ENCODE peak calls at places on chromosomes 2 and 18, in four cellular contexts. One of them, this sample, is unnamed.

GRCh38 chr2:29446852-29447251 is 331.6 kb downstream of the CLIP4 start:
- DNase-seq in tibial nerve: no peak
- DNase-seq in prostate gland: no peak
- DNase-seq in AG04450: no peak
- DNase-seq in this sample: no peak

GRCh38 chr2:63056309-63057065 is 5.9 kb downstream of the OTX1 start:
- DNase-seq in tibial nerve: no peak
- DNase-seq in AG04450: no peak
- DNase-seq in prostate gland: no peak
- DNase-seq in this sample: no peak

GRCh38 chr2:112674229-112674628 is 28.5 kb downstream of the SLC20A1 start:
- DNase-seq in AG04450: no peak
- DNase-seq in prostate gland: peak
- DNase-seq in tibial nerve: peak
- DNase-seq in this sample: no peak

GRCh38 chr2:63052411-63053234 is 2.0 kb downstream of the OTX1 start:
- DNase-seq in AG04450: no peak
- DNase-seq in tibial nerve: no peak
- DNase-seq in prostate gland: no peak
- DNase-seq in this sample: no peak

GRCh38 chr2:151410485-151410833 is 757 bp downstream of the RIF1 start:
- DNase-seq in tibial nerve: peak
- DNase-seq in AG04450: no peak
- DNase-seq in prostate gland: peak
- DNase-seq in this sample: peak

GRCh38 chr18:37019157-37019571 is 190.2 kb downstream of the KIAA1328 start:
- DNase-seq in AG04450: no peak
- DNase-seq in prostate gland: no peak
- DNase-seq in tibial nerve: no peak
- DNase-seq in this sample: no peak

GRCh38 chr2:15941970-15942710 is 1.8 kb downstream of the MYCN start:
- DNase-seq in AG04450: no peak
- DNase-seq in tibial nerve: no peak
- DNase-seq in prostate gland: no peak
- DNase-seq in this sample: no peak

GRCh38 chr2:60838481-60838880 is 42.9 kb upstream of the REL start:
- DNase-seq in prostate gland: no peak
- DNase-seq in AG04450: no peak
- DNase-seq in tibial nerve: no peak
- DNase-seq in this sample: no peak

GRCh38 chr2:191244350-191244749 is 854 bp upstream of the MYO1B start:
- DNase-seq in tibial nerve: no peak
- DNase-seq in prostate gland: no peak
- DNase-seq in AG04450: no peak
- DNase-seq in this sample: no peak

GRCh38 chr2:149955201-149955600 is 367.6 kb upstream of the MMADHC start:
- DNase-seq in tibial nerve: no peak
- DNase-seq in AG04450: no peak
- DNase-seq in prostate gland: no peak
- DNase-seq in this sample: no peak

GRCh38 chr18:58495634-58496033 is 133.3 kb downstream of the ALPK2 start:
- DNase-seq in AG04450: no peak
- DNase-seq in prostate gland: no peak
- DNase-seq in tibial nerve: no peak
- DNase-seq in this sample: no peak

GRCh38 chr2:29012211-29012681 is 31.1 kb downstream of the TOGARAM2 start:
- DNase-seq in AG04450: no peak
- DNase-seq in prostate gland: no peak
- DNase-seq in tibial nerve: no peak
- DNase-seq in this sample: no peak

GRCh38 chr18:1505856-1506255 is 601.2 kb downstream of the ADCYAP1 start:
- DNase-seq in prostate gland: no peak
- DNase-seq in AG04450: no peak
- DNase-seq in tibial nerve: no peak
- DNase-seq in this sample: no peak

GRCh38 chr2:43082111-43082877 is 144.1 kb downstream of the ZFP36L2 start:
- DNase-seq in AG04450: no peak
- DNase-seq in tibial nerve: peak
- DNase-seq in prostate gland: no peak
- DNase-seq in this sample: no peak

GRCh38 chr2:150586858-150587257 is 99.4 kb upstream of the RND3 start:
- DNase-seq in AG04450: no peak
- DNase-seq in prostate gland: no peak
- DNase-seq in tibial nerve: no peak
- DNase-seq in this sample: no peak

GRCh38 chr2:160918909-160919503 is 241.2 kb upstream of the TANK start:
- DNase-seq in prostate gland: peak
- DNase-seq in AG04450: no peak
- DNase-seq in tibial nerve: peak
- DNase-seq in this sample: peak

GRCh38 chr2:96110621-96111256 is 5.6 kb downstream of the ADRA2B start:
- DNase-seq in prostate gland: no peak
- DNase-seq in AG04450: no peak
- DNase-seq in tibial nerve: no peak
- DNase-seq in this sample: no peak

GRCh38 chr18:37320320-37320719 is 245.3 kb downstream of the CELF4 start:
- DNase-seq in AG04450: no peak
- DNase-seq in tibial nerve: no peak
- DNase-seq in prostate gland: no peak
- DNase-seq in this sample: no peak

GRCh38 chr2:64210816-64211215 is 66.6 kb upstream of the PELI1 start:
- DNase-seq in AG04450: no peak
- DNase-seq in prostate gland: peak
- DNase-seq in tibial nerve: no peak
- DNase-seq in this sample: no peak

GRCh38 chr18:52288403-52289004 is 51.5 kb upstream of the DCC start:
- DNase-seq in tibial nerve: no peak
- DNase-seq in AG04450: no peak
- DNase-seq in prostate gland: no peak
- DNase-seq in this sample: no peak

GRCh38 chr2:23843051-23843976 is 83.6 kb downstream of the ATAD2B start:
- DNase-seq in AG04450: no peak
- DNase-seq in prostate gland: no peak
- DNase-seq in tibial nerve: no peak
- DNase-seq in this sample: no peak

GRCh38 chr2:168355779-168356178 is 100.3 kb upstream of the CERS6 start:
- DNase-seq in AG04450: no peak
- DNase-seq in tibial nerve: no peak
- DNase-seq in prostate gland: no peak
- DNase-seq in this sample: no peak

GRCh38 chr18:47100214-47100831 is 50.0 kb downstream of the HDHD2 start:
- DNase-seq in AG04450: peak
- DNase-seq in prostate gland: peak
- DNase-seq in tibial nerve: peak
- DNase-seq in this sample: peak

GRCh38 chr2:73370348-73370747 is 15.3 kb upstream of the ALMS1 start:
- DNase-seq in AG04450: no peak
- DNase-seq in tibial nerve: no peak
- DNase-seq in prostate gland: no peak
- DNase-seq in this sample: no peak

GRCh38 chr18:77147418-77147852 is 14.9 kb upstream of the MBP start:
- DNase-seq in tibial nerve: no peak
- DNase-seq in prostate gland: no peak
- DNase-seq in AG04450: no peak
- DNase-seq in this sample: no peak

GRCh38 chr2:125667630-125668029 is 988.3 kb upstream of the GYPC start:
- DNase-seq in tibial nerve: no peak
- DNase-seq in prostate gland: no peak
- DNase-seq in AG04450: no peak
- DNase-seq in this sample: no peak

GRCh38 chr2:42288811-42289210 is 72.2 kb downstream of the COX7A2L start:
- DNase-seq in prostate gland: no peak
- DNase-seq in AG04450: no peak
- DNase-seq in tibial nerve: no peak
- DNase-seq in this sample: no peak

GRCh38 chr2:37459095-37459981 is 114.9 kb downstream of the QPCT start:
- DNase-seq in tibial nerve: no peak
- DNase-seq in prostate gland: no peak
- DNase-seq in AG04450: peak
- DNase-seq in this sample: no peak

GRCh38 chr2:85409719-85410583 is at the start of gene CAPG:
- DNase-seq in prostate gland: peak
- DNase-seq in tibial nerve: no peak
- DNase-seq in AG04450: no peak
- DNase-seq in this sample: no peak

GRCh38 chr2:144405313-144405710 is 114.6 kb downstream of the ZEB2 start:
- DNase-seq in tibial nerve: no peak
- DNase-seq in AG04450: no peak
- DNase-seq in prostate gland: no peak
- DNase-seq in this sample: no peak

GRCh38 chr2:206158563-206159345 is 490 bp downstream of the NDUFS1 start:
- DNase-seq in tibial nerve: no peak
- DNase-seq in AG04450: no peak
- DNase-seq in prostate gland: no peak
- DNase-seq in this sample: peak

GRCh38 chr2:127561371-127561770 is 25.9 kb downstream of the MYO7B start:
- DNase-seq in prostate gland: no peak
- DNase-seq in AG04450: no peak
- DNase-seq in tibial nerve: no peak
- DNase-seq in this sample: no peak

GRCh38 chr2:200744252-200744651 is 67.5 kb upstream of the BZW1 start:
- DNase-seq in prostate gland: no peak
- DNase-seq in AG04450: no peak
- DNase-seq in tibial nerve: no peak
- DNase-seq in this sample: no peak

GRCh38 chr2:88187038-88187676 is 17.0 kb downstream of the THNSL2 start:
- DNase-seq in prostate gland: peak
- DNase-seq in tibial nerve: peak
- DNase-seq in AG04450: no peak
- DNase-seq in this sample: peak

GRCh38 chr2:230129343-230129742 is 60.6 kb upstream of the SLC16A14 start:
- DNase-seq in tibial nerve: no peak
- DNase-seq in AG04450: no peak
- DNase-seq in prostate gland: no peak
- DNase-seq in this sample: no peak

GRCh38 chr18:33596178-33596854 is 18.3 kb downstream of the ASXL3 start:
- DNase-seq in tibial nerve: no peak
- DNase-seq in prostate gland: no peak
- DNase-seq in AG04450: no peak
- DNase-seq in this sample: no peak

GRCh38 chr2:70248810-70249438 is 496 bp upstream of the TIA1 start:
- DNase-seq in prostate gland: peak
- DNase-seq in tibial nerve: peak
- DNase-seq in AG04450: no peak
- DNase-seq in this sample: no peak

GRCh38 chr2:31688282-31688681 is 107.5 kb upstream of the SRD5A2 start:
- DNase-seq in AG04450: no peak
- DNase-seq in tibial nerve: no peak
- DNase-seq in prostate gland: no peak
- DNase-seq in this sample: no peak

GRCh38 chr18:54950221-54950620 is 9.0 kb downstream of the CCDC68 start:
- DNase-seq in prostate gland: no peak
- DNase-seq in AG04450: no peak
- DNase-seq in tibial nerve: no peak
- DNase-seq in this sample: no peak

GRCh38 chr2:38966006-38966405 is 76.3 kb downstream of the ARHGEF33 start:
- DNase-seq in AG04450: no peak
- DNase-seq in prostate gland: no peak
- DNase-seq in tibial nerve: no peak
- DNase-seq in this sample: no peak

GRCh38 chr2:38960609-38961320 is 71.1 kb downstream of the ARHGEF33 start:
- DNase-seq in AG04450: no peak
- DNase-seq in tibial nerve: no peak
- DNase-seq in prostate gland: no peak
- DNase-seq in this sample: no peak

GRCh38 chr2:38959464-38959863 is 69.8 kb downstream of the ARHGEF33 start:
- DNase-seq in tibial nerve: no peak
- DNase-seq in AG04450: no peak
- DNase-seq in prostate gland: no peak
- DNase-seq in this sample: no peak

GRCh38 chr2:38957972-38958371 is 68.3 kb downstream of the ARHGEF33 start:
- DNase-seq in prostate gland: no peak
- DNase-seq in tibial nerve: no peak
- DNase-seq in AG04450: no peak
- DNase-seq in this sample: no peak

GRCh38 chr2:38959938-38960608 is 70.4 kb downstream of the ARHGEF33 start:
- DNase-seq in prostate gland: peak
- DNase-seq in tibial nerve: peak
- DNase-seq in AG04450: peak
- DNase-seq in this sample: no peak
- TF ChIP-seq CTCF in prostate gland: no peak
- TF ChIP-seq CTCF in tibial nerve: no peak
- TF ChIP-seq CTCF in AG04450: peak
- TF ChIP-seq CTCF in this sample: no peak

GRCh38 chr18:25915907-25916306 is 174.5 kb downstream of the SS18 start:
- DNase-seq in tibial nerve: no peak
- DNase-seq in AG04450: no peak
- DNase-seq in prostate gland: no peak
- DNase-seq in this sample: no peak
- TF ChIP-seq CTCF in tibial nerve: no peak
- TF ChIP-seq CTCF in AG04450: peak
- TF ChIP-seq CTCF in prostate gland: no peak
- TF ChIP-seq CTCF in this sample: no peak

DNA sequence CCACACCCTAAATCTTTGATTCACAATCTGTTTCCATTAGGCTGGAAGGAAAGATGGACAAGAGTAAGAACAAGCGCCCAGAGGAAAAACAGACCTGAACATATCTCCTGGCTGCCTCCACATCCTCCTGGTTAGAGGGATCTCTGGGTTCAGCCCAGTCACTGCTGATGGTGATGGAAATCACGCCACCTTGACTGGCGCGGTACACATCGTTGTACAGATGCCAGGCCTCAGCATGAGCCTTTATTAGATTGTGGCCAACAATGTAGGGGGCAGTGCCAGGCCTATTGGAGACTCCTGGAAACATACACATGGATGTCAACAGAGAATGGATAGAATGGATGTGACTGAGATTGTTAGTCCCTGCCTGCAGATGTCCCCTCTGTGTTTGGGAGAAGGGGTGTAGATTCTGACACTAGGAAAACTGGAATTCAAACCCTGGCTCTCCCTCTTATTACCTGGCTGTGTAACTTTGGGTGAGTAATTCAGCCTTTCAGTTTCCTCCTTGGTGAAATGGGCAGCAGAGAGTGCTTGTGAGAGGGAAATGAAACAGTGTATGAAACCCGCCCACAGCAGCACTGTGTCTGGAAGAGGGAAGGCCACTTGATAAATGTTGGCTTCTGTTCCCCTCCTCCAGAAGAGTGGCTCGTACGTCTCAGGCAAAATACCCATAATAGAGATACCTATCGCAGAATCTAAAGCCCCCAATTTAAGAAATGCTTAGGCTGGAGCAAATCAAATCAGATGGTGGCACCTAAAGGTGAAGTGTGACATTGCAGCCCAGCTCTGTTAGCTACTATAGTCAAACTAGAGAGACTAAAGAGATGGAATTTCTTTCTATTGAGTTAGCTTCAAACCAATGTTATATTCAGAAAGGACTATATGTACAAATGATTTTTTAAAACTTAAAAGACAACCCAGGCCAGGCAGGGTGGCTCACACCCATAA is 36.2 kb downstream of the LCT start:
- DNase-seq in prostate gland: no peak
- DNase-seq in AG04450: no peak
- DNase-seq in tibial nerve: no peak
- DNase-seq in this sample: no peak
- TF ChIP-seq CTCF in prostate gland: no peak
- TF ChIP-seq CTCF in AG04450: no peak
- TF ChIP-seq CTCF in tibial nerve: no peak
- TF ChIP-seq CTCF in this sample: no peak

GRCh38 chr2:207473203-207473865 is 56.4 kb upstream of the CREB1 start:
- DNase-seq in tibial nerve: peak
- DNase-seq in prostate gland: peak
- DNase-seq in AG04450: peak
- DNase-seq in this sample: no peak
- TF ChIP-seq CTCF in tibial nerve: peak
- TF ChIP-seq CTCF in prostate gland: peak
- TF ChIP-seq CTCF in AG04450: peak
- TF ChIP-seq CTCF in this sample: peak

This sample was measured in D721Med.